ENCODE peak calls at places on chromosome X, in nine cellular contexts. One of them, this sample, is unnamed.

GRCh38 chrX:15749642-15750610 is 11.9 kb downstream of the CA5B start:
- DNase-seq in ovary: no peak
- DNase-seq in hepatocyte: no peak
- DNase-seq in GM20000: peak; percentile 20
- DNase-seq in A549: no peak
- DNase-seq in epithelial cell of esophagus: peak; percentile 2
- DNase-seq in psoas muscle: no peak
- DNase-seq in WERI-Rb-1: no peak
- DNase-seq in HFFc6: peak; percentile 28
- DNase-seq in this sample: no peak

GRCh38 chrX:13092455-13092941 is 48.1 kb upstream of the FAM9C start:
- DNase-seq in psoas muscle: peak; percentile 16
- DNase-seq in GM20000: peak; percentile 23
- DNase-seq in epithelial cell of esophagus: no peak
- DNase-seq in HFFc6: no peak
- DNase-seq in hepatocyte: no peak
- DNase-seq in WERI-Rb-1: no peak
- DNase-seq in A549: no peak
- DNase-seq in ovary: no peak
- DNase-seq in this sample: no peak

GRCh38 chrX:131762802-131763234 is 218.9 kb downstream of the OR13H1 start:
- DNase-seq in ovary: peak; percentile 76
- DNase-seq in GM20000: no peak
- DNase-seq in hepatocyte: no peak
- DNase-seq in WERI-Rb-1: peak; percentile 80
- DNase-seq in epithelial cell of esophagus: no peak
- DNase-seq in HFFc6: no peak
- DNase-seq in psoas muscle: no peak
- DNase-seq in A549: peak; percentile 66
- DNase-seq in this sample: peak; percentile 3

GRCh38 chrX:30935985-30936384 is 46.9 kb upstream of the TAB3 start:
- DNase-seq in GM20000: no peak
- DNase-seq in hepatocyte: peak; percentile 52
- DNase-seq in epithelial cell of esophagus: peak; percentile 20
- DNase-seq in psoas muscle: no peak
- DNase-seq in ovary: no peak
- DNase-seq in WERI-Rb-1: peak; percentile 54
- DNase-seq in A549: peak; percentile 7
- DNase-seq in HFFc6: peak; percentile 29
- DNase-seq in this sample: peak; percentile 21

GRCh38 chrX:9131066-9131465 is 97.1 kb upstream of the FAM9B start:
- DNase-seq in ovary: no peak
- DNase-seq in GM20000: no peak
- DNase-seq in psoas muscle: no peak
- DNase-seq in A549: no peak
- DNase-seq in epithelial cell of esophagus: peak; percentile 64
- DNase-seq in WERI-Rb-1: no peak
- DNase-seq in hepatocyte: no peak
- DNase-seq in HFFc6: peak; percentile 25
- DNase-seq in this sample: no peak

GRCh38 chrX:26845051-26845450 is 618.1 kb downstream of the PPP4R3C start:
- DNase-seq in GM20000: no peak
- DNase-seq in A549: no peak
- DNase-seq in psoas muscle: no peak
- DNase-seq in epithelial cell of esophagus: peak; percentile 3
- DNase-seq in hepatocyte: peak; percentile 6
- DNase-seq in HFFc6: no peak
- DNase-seq in ovary: no peak
- DNase-seq in WERI-Rb-1: no peak
- DNase-seq in this sample: no peak

GRCh38 chrX:71509289-71509688 is 23.6 kb upstream of the OGT start:
- DNase-seq in WERI-Rb-1: no peak
- DNase-seq in psoas muscle: no peak
- DNase-seq in A549: no peak
- DNase-seq in HFFc6: no peak
- DNase-seq in epithelial cell of esophagus: no peak
- DNase-seq in hepatocyte: no peak
- DNase-seq in ovary: no peak
- DNase-seq in GM20000: no peak
- DNase-seq in this sample: no peak

GRCh38 chrX:36534900-36535299 is 473.3 kb upstream of the FAM47C start:
- DNase-seq in psoas muscle: no peak
- DNase-seq in A549: no peak
- DNase-seq in epithelial cell of esophagus: no peak
- DNase-seq in ovary: no peak
- DNase-seq in hepatocyte: no peak
- DNase-seq in HFFc6: no peak
- DNase-seq in WERI-Rb-1: no peak
- DNase-seq in GM20000: no peak
- DNase-seq in this sample: no peak

GRCh38 chrX:40877869-40878268 is 142.5 kb upstream of the MED14 start:
- DNase-seq in WERI-Rb-1: no peak
- DNase-seq in HFFc6: no peak
- DNase-seq in A549: no peak
- DNase-seq in ovary: no peak
- DNase-seq in epithelial cell of esophagus: peak; percentile 32
- DNase-seq in hepatocyte: no peak
- DNase-seq in GM20000: no peak
- DNase-seq in psoas muscle: no peak
- DNase-seq in this sample: no peak

GRCh38 chrX:119853449-119853848 is 686 bp upstream of the UPF3B start:
- DNase-seq in psoas muscle: no peak
- DNase-seq in ovary: no peak
- DNase-seq in epithelial cell of esophagus: peak; percentile 0
- DNase-seq in WERI-Rb-1: peak; percentile 8
- DNase-seq in HFFc6: no peak
- DNase-seq in A549: no peak
- DNase-seq in hepatocyte: no peak
- DNase-seq in GM20000: no peak
- DNase-seq in this sample: no peak

GRCh38 chrX:65600106-65600505 is 65.5 kb upstream of the LAS1L start:
- DNase-seq in HFFc6: no peak
- DNase-seq in GM20000: no peak
- DNase-seq in WERI-Rb-1: no peak
- DNase-seq in ovary: no peak
- DNase-seq in psoas muscle: no peak
- DNase-seq in A549: no peak
- DNase-seq in epithelial cell of esophagus: no peak
- DNase-seq in hepatocyte: no peak
- DNase-seq in this sample: no peak

GRCh38 chrX:19886888-19887531 is 390 bp downstream of the SH3KBP1 start:
- DNase-seq in psoas muscle: peak; percentile 27
- DNase-seq in WERI-Rb-1: peak; percentile 17
- DNase-seq in A549: peak; percentile 48
- DNase-seq in ovary: peak; percentile 35
- DNase-seq in epithelial cell of esophagus: no peak
- DNase-seq in GM20000: peak; percentile 64
- DNase-seq in HFFc6: no peak
- DNase-seq in hepatocyte: no peak
- DNase-seq in this sample: peak; percentile 18

GRCh38 chrX:149540621-149541520 is at the start of gene EOLA1:
- DNase-seq in WERI-Rb-1: peak; percentile 89
- DNase-seq in epithelial cell of esophagus: peak; percentile 93
- DNase-seq in A549: peak; percentile 72
- DNase-seq in ovary: no peak
- DNase-seq in psoas muscle: peak; percentile 87
- DNase-seq in GM20000: peak; percentile 55
- DNase-seq in hepatocyte: peak; percentile 87
- DNase-seq in HFFc6: peak; percentile 92
- DNase-seq in this sample: peak; percentile 7

GRCh38 chrX:22053486-22053885 is 21.4 kb downstream of the PHEX start:
- DNase-seq in WERI-Rb-1: no peak
- DNase-seq in hepatocyte: no peak
- DNase-seq in GM20000: no peak
- DNase-seq in HFFc6: no peak
- DNase-seq in A549: no peak
- DNase-seq in ovary: no peak
- DNase-seq in psoas muscle: no peak
- DNase-seq in epithelial cell of esophagus: peak; percentile 37
- DNase-seq in this sample: no peak

GRCh38 chrX:105282077-105282476 is 61.6 kb upstream of the TEX13A start:
- DNase-seq in A549: no peak
- DNase-seq in psoas muscle: no peak
- DNase-seq in epithelial cell of esophagus: no peak
- DNase-seq in ovary: no peak
- DNase-seq in WERI-Rb-1: no peak
- DNase-seq in HFFc6: peak; percentile 15
- DNase-seq in GM20000: no peak
- DNase-seq in hepatocyte: no peak
- DNase-seq in this sample: no peak

GRCh38 chrX:130801901-130802300 is 101.1 kb downstream of the ENOX2 start:
- DNase-seq in ovary: no peak
- DNase-seq in epithelial cell of esophagus: no peak
- DNase-seq in GM20000: no peak
- DNase-seq in psoas muscle: no peak
- DNase-seq in hepatocyte: peak; percentile 4
- DNase-seq in A549: no peak
- DNase-seq in WERI-Rb-1: no peak
- DNase-seq in HFFc6: no peak
- DNase-seq in this sample: no peak

GRCh38 chrX:79408623-79409322 is 41.6 kb upstream of the ITM2A start:
- DNase-seq in psoas muscle: no peak
- DNase-seq in GM20000: no peak
- DNase-seq in hepatocyte: no peak
- DNase-seq in ovary: no peak
- DNase-seq in A549: no peak
- DNase-seq in WERI-Rb-1: no peak
- DNase-seq in epithelial cell of esophagus: no peak
- DNase-seq in HFFc6: no peak
- DNase-seq in this sample: no peak

GRCh38 chrX:20463296-20464075 is 196.8 kb upstream of the RPS6KA3 start:
- DNase-seq in hepatocyte: no peak
- DNase-seq in psoas muscle: no peak
- DNase-seq in WERI-Rb-1: no peak
- DNase-seq in GM20000: no peak
- DNase-seq in A549: no peak
- DNase-seq in epithelial cell of esophagus: no peak
- DNase-seq in HFFc6: no peak
- DNase-seq in ovary: no peak
- DNase-seq in this sample: no peak

GRCh38 chrX:154546354-154547244 is at the start of gene G6PD:
- DNase-seq in epithelial cell of esophagus: peak; percentile 63
- DNase-seq in WERI-Rb-1: peak; percentile 84
- DNase-seq in HFFc6: no peak
- DNase-seq in ovary: peak; percentile 75
- DNase-seq in A549: peak; percentile 65
- DNase-seq in GM20000: peak; percentile 94
- DNase-seq in hepatocyte: peak; percentile 84
- DNase-seq in psoas muscle: peak; percentile 78
- DNase-seq in this sample: peak; percentile 72

GRCh38 chrX:138026211-138026610 is 460.3 kb downstream of the ZIC3 start:
- DNase-seq in psoas muscle: no peak
- DNase-seq in GM20000: peak; percentile 7
- DNase-seq in ovary: no peak
- DNase-seq in epithelial cell of esophagus: peak; percentile 1
- DNase-seq in hepatocyte: peak; percentile 8
- DNase-seq in WERI-Rb-1: no peak
- DNase-seq in A549: peak; percentile 0
- DNase-seq in HFFc6: no peak
- DNase-seq in this sample: no peak
- TF ChIP-seq CTCF in psoas muscle: peak; percentile 39
- TF ChIP-seq CTCF in GM20000: no peak
- TF ChIP-seq CTCF in ovary: no peak
- TF ChIP-seq CTCF in epithelial cell of esophagus: no peak
- TF ChIP-seq CTCF in hepatocyte: peak; percentile 45
- TF ChIP-seq CTCF in WERI-Rb-1: peak; percentile 49
- TF ChIP-seq CTCF in A549: peak; percentile 10
- TF ChIP-seq CTCF in HFFc6: peak; percentile 19
- TF ChIP-seq CTCF in this sample: peak; percentile 47

GRCh38 chrX:124223524-124223923 is 108.9 kb upstream of the TEX13D start:
- DNase-seq in WERI-Rb-1: no peak
- DNase-seq in HFFc6: no peak
- DNase-seq in epithelial cell of esophagus: no peak
- DNase-seq in A549: no peak
- DNase-seq in hepatocyte: no peak
- DNase-seq in ovary: no peak
- DNase-seq in GM20000: no peak
- DNase-seq in psoas muscle: no peak
- DNase-seq in this sample: peak; percentile 18
- TF ChIP-seq CTCF in WERI-Rb-1: peak; percentile 33
- TF ChIP-seq CTCF in HFFc6: no peak
- TF ChIP-seq CTCF in epithelial cell of esophagus: no peak
- TF ChIP-seq CTCF in A549: no peak
- TF ChIP-seq CTCF in hepatocyte: peak; percentile 5
- TF ChIP-seq CTCF in ovary: no peak
- TF ChIP-seq CTCF in GM20000: no peak
- TF ChIP-seq CTCF in psoas muscle: no peak
- TF ChIP-seq CTCF in this sample: no peak

DNA sequence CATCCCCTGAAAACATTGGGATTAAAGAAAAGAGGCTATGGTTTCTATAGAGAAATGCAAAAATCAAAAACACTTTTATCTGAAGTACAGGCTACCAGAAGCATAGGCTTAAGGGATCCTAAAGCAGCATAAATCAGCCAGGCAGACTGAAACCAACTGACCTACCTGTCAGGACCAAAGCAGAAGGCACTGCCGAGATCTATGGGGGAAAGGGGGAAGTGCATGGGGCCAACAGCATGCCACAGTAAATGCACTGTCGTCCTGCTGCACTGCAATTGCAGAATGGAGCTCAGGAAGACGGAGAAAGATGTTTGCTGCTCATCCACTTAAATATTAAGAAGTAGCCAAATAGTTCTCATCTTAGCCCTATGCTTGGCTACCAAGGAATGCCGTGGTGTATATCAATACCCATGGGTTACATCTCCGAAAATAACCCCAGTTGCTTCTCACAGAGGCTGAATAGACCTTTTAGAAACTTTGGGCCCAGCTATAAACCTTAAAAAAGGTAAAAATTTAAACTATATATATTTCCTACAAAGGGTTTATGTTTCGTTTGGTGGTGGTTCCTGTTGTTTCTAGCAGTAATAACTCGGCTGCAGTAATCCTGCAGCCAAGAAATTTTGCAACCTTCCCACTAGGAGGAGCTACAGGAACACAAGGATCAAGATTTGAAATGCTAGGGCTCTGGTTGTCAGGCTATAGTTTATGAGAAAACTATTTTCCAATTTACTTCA is 312.2 kb upstream of the DIAPH2 start:
- DNase-seq in psoas muscle: no peak
- DNase-seq in WERI-Rb-1: no peak
- DNase-seq in HFFc6: peak; percentile 61
- DNase-seq in A549: peak; percentile 17
- DNase-seq in ovary: peak; percentile 28
- DNase-seq in hepatocyte: peak; percentile 74
- DNase-seq in GM20000: peak; percentile 4
- DNase-seq in epithelial cell of esophagus: peak; percentile 45
- DNase-seq in this sample: peak; percentile 15
- TF ChIP-seq CTCF in psoas muscle: peak; percentile 64
- TF ChIP-seq CTCF in WERI-Rb-1: peak; percentile 43
- TF ChIP-seq CTCF in HFFc6: peak; percentile 80
- TF ChIP-seq CTCF in A549: peak; percentile 75
- TF ChIP-seq CTCF in ovary: peak; percentile 47
- TF ChIP-seq CTCF in hepatocyte: peak; percentile 82
- TF ChIP-seq CTCF in GM20000: peak; percentile 4
- TF ChIP-seq CTCF in epithelial cell of esophagus: peak; percentile 71
- TF ChIP-seq CTCF in this sample: peak; percentile 39

DNA sequence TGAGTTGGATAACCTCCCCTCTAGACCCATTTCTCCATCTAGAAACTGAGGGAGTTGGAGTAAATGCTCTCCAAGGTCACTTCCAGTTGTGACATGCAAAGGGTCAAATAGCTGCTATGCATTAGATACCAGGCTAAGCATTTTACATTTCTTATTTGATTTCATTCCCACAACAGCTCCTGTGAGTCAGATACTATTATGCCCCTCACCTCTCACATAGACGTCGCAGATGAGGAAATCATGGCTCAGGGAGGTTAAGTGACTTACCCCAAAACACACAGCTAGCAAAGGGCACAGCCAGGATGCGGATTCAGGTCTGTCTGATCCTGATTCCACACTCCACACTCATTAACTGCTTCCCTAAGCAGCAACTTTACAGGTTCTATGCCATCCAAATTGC is 57.7 kb downstream of the PRPS1 start:
- DNase-seq in HFFc6: no peak
- DNase-seq in WERI-Rb-1: no peak
- DNase-seq in epithelial cell of esophagus: no peak
- DNase-seq in ovary: peak; percentile 8
- DNase-seq in psoas muscle: no peak
- DNase-seq in A549: no peak
- DNase-seq in hepatocyte: no peak
- DNase-seq in GM20000: no peak
- DNase-seq in this sample: no peak
- TF ChIP-seq CTCF in HFFc6: no peak
- TF ChIP-seq CTCF in WERI-Rb-1: no peak
- TF ChIP-seq CTCF in epithelial cell of esophagus: no peak
- TF ChIP-seq CTCF in ovary: no peak
- TF ChIP-seq CTCF in psoas muscle: no peak
- TF ChIP-seq CTCF in A549: no peak
- TF ChIP-seq CTCF in hepatocyte: no peak
- TF ChIP-seq CTCF in GM20000: no peak
- TF ChIP-seq CTCF in this sample: no peak